ENCODE peak calls at places on chromosomes 2 and 18, in six cellular contexts. X is GM04504; Z is glomerular endothelial cell; C is B cell; J is neural crest cell; P is activated CD4-positive, alpha-beta T cell treated with anti-CD3 and anti-CD28 coated beads for 24 hours. S is an unnamed sample.

GRCh38 chr2:160541745-160542144 is 48.1 kb upstream of the RBMS1 start:
- DNase-seq in X (no peak), Z (no peak), C (no peak), J (no peak), P (no peak), S (no peak)

GRCh38 chr2:203878060-203878459 is 10.5 kb downstream of the CTLA4 start:
- DNase-seq in X (peak; percentile 1), Z (no peak), C (no peak), J (no peak), P (no peak), S (no peak)

GRCh38 chr2:121220995-121221394 is 64.0 kb downstream of the TFCP2L1 start:
- DNase-seq in X (no peak), Z (no peak), C (no peak), J (no peak), P (no peak), S (no peak)

GRCh38 chr2:219947575-219947974 is 320.1 kb downstream of the SLC4A3 start:
- DNase-seq in X (no peak), Z (no peak), C (no peak), J (no peak), P (no peak), S (peak; percentile 48)

GRCh38 chr2:223768179-223768578 is 69.2 kb downstream of the AP1S3 start:
- DNase-seq in X (no peak), Z (no peak), C (no peak), J (no peak), P (no peak), S (no peak)

GRCh38 chr2:237128026-237128703 is 42.5 kb downstream of the COPS8 start:
- DNase-seq in X (peak; percentile 98), Z (peak; percentile 85), C (no peak), J (no peak), P (peak; percentile 20), S (peak; percentile 95)

GRCh38 chr2:100980046-100980445 is 22.0 kb upstream of the RPL31 start:
- DNase-seq in X (no peak), Z (no peak), C (no peak), J (no peak), P (no peak), S (no peak)

GRCh38 chr2:229910832-229911412 is 10.9 kb downstream of the TRIP12 start:
- DNase-seq in X (no peak), Z (no peak), C (peak; percentile 46), J (no peak), P (no peak), S (peak; percentile 16)

GRCh38 chr2:86372641-86373502 is 35.4 kb upstream of the REEP1 start:
- DNase-seq in X (peak; percentile 17), Z (no peak), C (no peak), J (peak; percentile 44), P (no peak), S (peak; percentile 64)

GRCh38 chr2:41759880-41760279 is 287.9 kb upstream of the PKDCC start:
- DNase-seq in X (no peak), Z (no peak), C (no peak), J (no peak), P (no peak), S (no peak)

GRCh38 chr2:206798009-206798408 is 32.6 kb downstream of the FASTKD2 start:
- DNase-seq in X (no peak), Z (peak; percentile 50), C (no peak), J (no peak), P (no peak), S (no peak)

GRCh38 chr2:199495147-199495546 is 37.4 kb upstream of the SATB2 start:
- DNase-seq in X (no peak), Z (no peak), C (no peak), J (no peak), P (no peak), S (no peak)

GRCh38 chr2:133986881-133987793 is 266.7 kb upstream of the MGAT5 start:
- DNase-seq in X (no peak), Z (no peak), C (no peak), J (no peak), P (no peak), S (no peak)

GRCh38 chr2:18362696-18363095 is 197.8 kb downstream of the RDH14 start:
- DNase-seq in X (no peak), Z (no peak), C (no peak), J (no peak), P (no peak), S (peak; percentile 29)

GRCh38 chr18:48263913-48264506 is 145.2 kb downstream of the ZBTB7C start:
- DNase-seq in X (no peak), Z (no peak), C (no peak), J (no peak), P (no peak), S (no peak)

GRCh38 chr2:10135296-10136089 is 13.0 kb downstream of the RRM2 start:
- DNase-seq in X (no peak), Z (no peak), C (no peak), J (no peak), P (no peak), S (no peak)

GRCh38 chr2:232592687-232593407 is 40.6 kb upstream of the EFHD1 start:
- DNase-seq in X (peak; percentile 84), Z (peak; percentile 48), C (no peak), J (no peak), P (no peak), S (peak; percentile 67)

GRCh38 chr2:61187069-61187468 is 25.1 kb downstream of the C2orf74 start:
- DNase-seq in X (no peak), Z (no peak), C (no peak), J (no peak), P (no peak), S (no peak)

GRCh38 chr2:25387479-25388449 is 46.0 kb upstream of the DNMT3A start:
- DNase-seq in X (no peak), Z (no peak), C (no peak), J (no peak), P (no peak), S (no peak)

GRCh38 chr2:180519276-180519675 is 461.1 kb upstream of the UBE2E3 start:
- DNase-seq in X (no peak), Z (peak; percentile 29), C (no peak), J (no peak), P (no peak), S (peak; percentile 11)

GRCh38 chr2:240961878-240962277 is 36.5 kb upstream of the SNED1 start:
- DNase-seq in X (no peak), Z (no peak), C (no peak), J (no peak), P (no peak), S (no peak)

GRCh38 chr2:144115892-144116291 is 404.0 kb downstream of the ZEB2 start:
- DNase-seq in X (no peak), Z (no peak), C (no peak), J (no peak), P (no peak), S (peak; percentile 12)

GRCh38 chr18:36314754-36315153 is 17.2 kb downstream of the FHOD3 start:
- DNase-seq in X (peak; percentile 46), Z (no peak), C (no peak), J (no peak), P (no peak), S (peak; percentile 66)

GRCh38 chr2:174012347-174013309 is 47.5 kb upstream of the SP3 start:
- DNase-seq in X (no peak), Z (no peak), C (peak; percentile 64), J (peak; percentile 38), P (no peak), S (peak; percentile 81)